ENCODE peak calls at places on chromosomes 6 and 20, in six cellular contexts. M is T-helper 2 cell, G is NCI-H2081, F is NCI-H1417, U is neural progenitor cell, H is substantia nigra. A is an unnamed sample.

GRCh38 chr20:48738399-48739304 is 89.1 kb downstream of the PREX1 start:
- DNase-seq in M (peak), G (no peak), F (peak), U (no peak), H (no peak), A (no peak)

GRCh38 chr20:47785900-47786762 is 850 bp upstream of the SULF2 start:
- DNase-seq in M (no peak), G (no peak), F (peak), U (peak), H (peak), A (peak)

GRCh38 chr20:62112368-62112767 is 9.9 kb upstream of the LSM14B start:
- DNase-seq in M (no peak), G (no peak), F (no peak), U (no peak), H (no peak), A (no peak)

GRCh38 chr20:56606174-56606945 is 22.7 kb upstream of the TFAP2C start:
- DNase-seq in M (no peak), G (no peak), F (no peak), U (no peak), H (no peak), A (peak)

GRCh38 chr20:50575869-50576720 is 65.9 kb downstream of the PTPN1 start:
- DNase-seq in M (peak), G (peak), F (peak), U (peak), H (peak), A (peak)

GRCh38 chr6:32819729-32820128 is 2.9 kb upstream of the HLA-DOB start:
- DNase-seq in M (no peak), G (no peak), F (no peak), U (no peak), H (no peak), A (peak)

GRCh38 chr6:48859562-48859961 is 603.5 kb downstream of the MMUT start:
- DNase-seq in M (no peak), G (peak), F (peak), U (no peak), H (no peak), A (no peak)

GRCh38 chr20:46128310-46129151 is 10.4 kb downstream of the CD40 start:
- DNase-seq in M (no peak), G (peak), F (peak), U (peak), H (no peak), A (no peak)

GRCh38 chr6:31886426-31887068 is 7.8 kb upstream of the SLC44A4 start:
- DNase-seq in M (no peak), G (no peak), F (no peak), U (no peak), H (no peak), A (no peak)

GRCh38 chr6:27502508-27503435 is 29.9 kb upstream of the ZNF184 start:
- DNase-seq in M (peak), G (peak), F (peak), U (peak), H (no peak), A (peak)

A was measured in A172.